ENCODE peak calls at places on chromosomes 12 and 14, in eight cellular contexts. One of them, this sample, is unnamed. For H3K27me3, the result is how much of the 10 kb centered on the place peaks cover.

GRCh38 chr14:67941456-67942018 is 122.0 kb downstream of the RAD51B start:
- DNase-seq in Panc1: no peak
- DNase-seq in ovary: no peak
- DNase-seq in aorta: no peak
- DNase-seq in BE2C: no peak
- DNase-seq in tibial artery: no peak
- DNase-seq in DND-41: no peak
- DNase-seq in IMR-90: peak
- DNase-seq in this sample: no peak

GRCh38 chr14:87483651-87484260 is 509.2 kb downstream of the GALC start:
- DNase-seq in DND-41: no peak
- DNase-seq in ovary: no peak
- DNase-seq in aorta: no peak
- DNase-seq in Panc1: no peak
- DNase-seq in BE2C: no peak
- DNase-seq in IMR-90: peak
- DNase-seq in tibial artery: no peak
- DNase-seq in this sample: no peak

GRCh38 chr14:79260406-79260805 is 950.9 kb downstream of the DIO2 start:
- DNase-seq in DND-41: no peak
- DNase-seq in ovary: no peak
- DNase-seq in IMR-90: no peak
- DNase-seq in BE2C: no peak
- DNase-seq in tibial artery: no peak
- DNase-seq in aorta: no peak
- DNase-seq in Panc1: no peak
- DNase-seq in this sample: no peak

GRCh38 chr12:102093319-102093718 is 26.6 kb downstream of the NUP37 start:
- DNase-seq in BE2C: no peak
- DNase-seq in tibial artery: no peak
- DNase-seq in DND-41: no peak
- DNase-seq in ovary: no peak
- DNase-seq in Panc1: no peak
- DNase-seq in aorta: no peak
- DNase-seq in IMR-90: peak
- DNase-seq in this sample: no peak

GRCh38 chr14:75615200-75615599 is 36.8 kb downstream of the FLVCR2 start:
- DNase-seq in IMR-90: no peak
- DNase-seq in Panc1: no peak
- DNase-seq in aorta: peak
- DNase-seq in BE2C: no peak
- DNase-seq in ovary: no peak
- DNase-seq in DND-41: no peak
- DNase-seq in tibial artery: peak
- DNase-seq in this sample: peak

GRCh38 chr12:72346331-72346944 is 74.3 kb downstream of the TRHDE start:
- DNase-seq in IMR-90: peak
- DNase-seq in DND-41: peak
- DNase-seq in aorta: no peak
- DNase-seq in BE2C: peak
- DNase-seq in tibial artery: peak
- DNase-seq in ovary: peak
- DNase-seq in Panc1: peak
- DNase-seq in this sample: no peak

GRCh38 chr14:100118377-100119011 is 41.0 kb downstream of the DEGS2 start:
- DNase-seq in tibial artery: no peak
- DNase-seq in ovary: no peak
- DNase-seq in aorta: no peak
- DNase-seq in Panc1: no peak
- DNase-seq in IMR-90: peak
- DNase-seq in BE2C: no peak
- DNase-seq in DND-41: no peak
- DNase-seq in this sample: no peak

GRCh38 chr12:59999291-59999690 is 403.5 kb downstream of the SLC16A7 start:
- DNase-seq in tibial artery: no peak
- DNase-seq in Panc1: no peak
- DNase-seq in IMR-90: no peak
- DNase-seq in DND-41: no peak
- DNase-seq in aorta: no peak
- DNase-seq in ovary: no peak
- DNase-seq in BE2C: no peak
- DNase-seq in this sample: no peak

GRCh38 chr14:23829736-23830474 is 123.7 kb upstream of the DHRS4 start:
- DNase-seq in Panc1: peak
- DNase-seq in aorta: peak
- DNase-seq in BE2C: no peak
- DNase-seq in ovary: no peak
- DNase-seq in IMR-90: peak
- DNase-seq in DND-41: no peak
- DNase-seq in tibial artery: no peak
- DNase-seq in this sample: no peak

GRCh38 chr12:123808167-123808566 is 46.1 kb downstream of the DNAH10 start:
- DNase-seq in ovary: no peak
- DNase-seq in DND-41: no peak
- DNase-seq in IMR-90: peak
- DNase-seq in aorta: no peak
- DNase-seq in Panc1: no peak
- DNase-seq in tibial artery: no peak
- DNase-seq in BE2C: peak
- DNase-seq in this sample: no peak

GRCh38 chr12:104957388-104958008 is 592 bp downstream of the SLC41A2 start:
- DNase-seq in Panc1: no peak
- DNase-seq in tibial artery: peak
- DNase-seq in aorta: peak
- DNase-seq in ovary: no peak
- DNase-seq in BE2C: no peak
- DNase-seq in IMR-90: no peak
- DNase-seq in DND-41: no peak
- DNase-seq in this sample: no peak

GRCh38 chr14:34059925-34060746 is 109.3 kb upstream of the EGLN3 start:
- DNase-seq in aorta: peak
- DNase-seq in BE2C: peak
- DNase-seq in DND-41: no peak
- DNase-seq in IMR-90: peak
- DNase-seq in tibial artery: peak
- DNase-seq in ovary: peak
- DNase-seq in Panc1: no peak
- DNase-seq in this sample: peak

GRCh38 chr12:1590083-1590979 is 4.0 kb downstream of the FBXL14 start:
- DNase-seq in BE2C: no peak
- DNase-seq in DND-41: no peak
- DNase-seq in Panc1: no peak
- DNase-seq in IMR-90: peak
- DNase-seq in ovary: peak
- DNase-seq in tibial artery: peak
- DNase-seq in aorta: peak
- DNase-seq in this sample: no peak

GRCh38 chr14:27672047-27672446 is 1074.2 kb upstream of the NOVA1 start:
- DNase-seq in ovary: no peak
- DNase-seq in IMR-90: no peak
- DNase-seq in BE2C: no peak
- DNase-seq in tibial artery: no peak
- DNase-seq in Panc1: no peak
- DNase-seq in DND-41: no peak
- DNase-seq in aorta: no peak
- DNase-seq in this sample: no peak

GRCh38 chr14:79515158-79515557 is 696.1 kb downstream of the DIO2 start:
- DNase-seq in DND-41: no peak
- DNase-seq in ovary: no peak
- DNase-seq in Panc1: no peak
- DNase-seq in aorta: no peak
- DNase-seq in IMR-90: no peak
- DNase-seq in tibial artery: no peak
- DNase-seq in BE2C: no peak
- DNase-seq in this sample: no peak

GRCh38 chr12:45464699-45465098 is 248.8 kb downstream of the ANO6 start:
- DNase-seq in aorta: no peak
- DNase-seq in tibial artery: no peak
- DNase-seq in Panc1: no peak
- DNase-seq in IMR-90: no peak
- DNase-seq in BE2C: peak
- DNase-seq in DND-41: no peak
- DNase-seq in ovary: no peak
- DNase-seq in this sample: no peak

GRCh38 chr14:103280278-103280917 is 53.6 kb upstream of the EIF5 start:
- DNase-seq in ovary: no peak
- DNase-seq in aorta: no peak
- DNase-seq in DND-41: no peak
- DNase-seq in Panc1: no peak
- DNase-seq in IMR-90: no peak
- DNase-seq in tibial artery: no peak
- DNase-seq in BE2C: no peak
- DNase-seq in this sample: no peak

GRCh38 chr12:95259368-95259767 is 41.8 kb downstream of the VEZT start:
- DNase-seq in IMR-90: no peak
- DNase-seq in aorta: no peak
- DNase-seq in Panc1: no peak
- DNase-seq in BE2C: no peak
- DNase-seq in tibial artery: no peak
- DNase-seq in ovary: no peak
- DNase-seq in DND-41: no peak
- DNase-seq in this sample: no peak

GRCh38 chr12:4032906-4033628 is 159.9 kb upstream of the PARP11 start:
- DNase-seq in ovary: no peak
- DNase-seq in DND-41: no peak
- DNase-seq in IMR-90: peak
- DNase-seq in BE2C: no peak
- DNase-seq in tibial artery: peak
- DNase-seq in Panc1: no peak
- DNase-seq in aorta: no peak
- DNase-seq in this sample: no peak

GRCh38 chr12:4036872-4037271 is 163.7 kb upstream of the PARP11 start:
- DNase-seq in IMR-90: no peak
- DNase-seq in ovary: no peak
- DNase-seq in DND-41: no peak
- DNase-seq in BE2C: no peak
- DNase-seq in Panc1: no peak
- DNase-seq in aorta: no peak
- DNase-seq in tibial artery: no peak
- DNase-seq in this sample: no peak

GRCh38 chr12:4037747-4038312 is 164.6 kb upstream of the PARP11 start:
- DNase-seq in aorta: no peak
- DNase-seq in DND-41: peak
- DNase-seq in tibial artery: peak
- DNase-seq in IMR-90: peak
- DNase-seq in ovary: no peak
- DNase-seq in BE2C: no peak
- DNase-seq in Panc1: no peak
- DNase-seq in this sample: no peak

GRCh38 chr12:4031703-4032291 is 158.6 kb upstream of the PARP11 start:
- DNase-seq in IMR-90: peak
- DNase-seq in Panc1: no peak
- DNase-seq in ovary: no peak
- DNase-seq in DND-41: no peak
- DNase-seq in tibial artery: peak
- DNase-seq in aorta: peak
- DNase-seq in BE2C: no peak
- DNase-seq in this sample: peak

DNA sequence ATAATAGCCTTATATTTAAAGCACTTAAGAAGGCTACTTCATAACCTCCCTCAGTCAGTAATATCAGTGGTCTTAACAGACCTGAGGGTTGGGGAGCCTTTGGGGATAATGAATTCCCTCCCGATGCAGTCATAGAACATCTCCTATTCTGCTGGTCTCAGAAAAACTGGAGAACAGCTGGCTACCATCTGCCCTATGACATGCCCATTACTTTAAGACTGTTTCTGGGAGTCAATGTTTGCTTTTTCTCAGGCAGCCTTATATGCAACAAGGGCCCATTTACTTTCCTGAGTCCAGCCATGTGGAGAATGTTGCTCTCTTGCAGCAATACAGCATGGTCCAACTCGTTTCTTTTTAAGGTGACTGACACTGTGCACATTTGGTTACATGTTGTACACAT is 161.7 kb upstream of the PARP11 start:
- DNase-seq in Panc1: no peak
- DNase-seq in BE2C: no peak
- DNase-seq in tibial artery: no peak
- DNase-seq in DND-41: no peak
- DNase-seq in IMR-90: peak
- DNase-seq in aorta: no peak
- DNase-seq in ovary: no peak
- DNase-seq in this sample: no peak
- H3K27me3 ChIP-seq in Panc1: under half
- H3K27me3 ChIP-seq in BE2C: under half
- H3K27me3 ChIP-seq in tibial artery: under half
- H3K27me3 ChIP-seq in DND-41: under half
- H3K27me3 ChIP-seq in IMR-90: under half
- H3K27me3 ChIP-seq in aorta: under half
- H3K27me3 ChIP-seq in ovary: under half
- H3K27me3 ChIP-seq in this sample: under half

DNA sequence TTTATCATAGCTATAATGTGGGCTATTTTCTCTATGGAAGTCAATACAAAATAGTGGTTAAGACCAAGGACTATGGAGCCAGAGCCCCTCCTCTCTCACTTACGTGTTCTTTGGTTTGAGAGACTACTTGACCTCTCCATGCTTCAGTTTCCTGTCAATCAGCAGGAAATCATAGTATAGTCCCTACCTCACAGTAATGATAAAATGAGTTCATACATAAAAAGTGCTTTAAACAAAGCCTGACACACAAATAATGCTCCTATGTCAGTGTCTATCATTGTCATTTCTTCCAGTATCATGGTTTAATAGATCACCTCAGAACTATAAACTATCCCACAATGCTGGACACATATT is 90.4 kb downstream of the MED13L start:
- DNase-seq in Panc1: no peak
- DNase-seq in ovary: no peak
- DNase-seq in tibial artery: no peak
- DNase-seq in BE2C: no peak
- DNase-seq in IMR-90: no peak
- DNase-seq in DND-41: no peak
- DNase-seq in aorta: no peak
- DNase-seq in this sample: no peak
- H3K4me3 ChIP-seq in Panc1: no peak
- H3K4me3 ChIP-seq in ovary: no peak
- H3K4me3 ChIP-seq in tibial artery: no peak
- H3K4me3 ChIP-seq in BE2C: no peak
- H3K4me3 ChIP-seq in IMR-90: no peak
- H3K4me3 ChIP-seq in DND-41: no peak
- H3K4me3 ChIP-seq in aorta: no peak
- H3K4me3 ChIP-seq in this sample: no peak

GRCh38 chr12:53954694-53955035 is at the start of gene HOXC12:
- DNase-seq in IMR-90: no peak
- DNase-seq in aorta: no peak
- DNase-seq in tibial artery: no peak
- DNase-seq in BE2C: no peak
- DNase-seq in Panc1: no peak
- DNase-seq in ovary: no peak
- DNase-seq in DND-41: no peak
- DNase-seq in this sample: no peak
- H3K27me3 ChIP-seq in IMR-90: half or more
- H3K27me3 ChIP-seq in aorta: under half
- H3K27me3 ChIP-seq in tibial artery: half or more
- H3K27me3 ChIP-seq in BE2C: half or more
- H3K27me3 ChIP-seq in Panc1: under half
- H3K27me3 ChIP-seq in ovary: under half
- H3K27me3 ChIP-seq in DND-41: half or more
- H3K27me3 ChIP-seq in this sample: half or more

DNA sequence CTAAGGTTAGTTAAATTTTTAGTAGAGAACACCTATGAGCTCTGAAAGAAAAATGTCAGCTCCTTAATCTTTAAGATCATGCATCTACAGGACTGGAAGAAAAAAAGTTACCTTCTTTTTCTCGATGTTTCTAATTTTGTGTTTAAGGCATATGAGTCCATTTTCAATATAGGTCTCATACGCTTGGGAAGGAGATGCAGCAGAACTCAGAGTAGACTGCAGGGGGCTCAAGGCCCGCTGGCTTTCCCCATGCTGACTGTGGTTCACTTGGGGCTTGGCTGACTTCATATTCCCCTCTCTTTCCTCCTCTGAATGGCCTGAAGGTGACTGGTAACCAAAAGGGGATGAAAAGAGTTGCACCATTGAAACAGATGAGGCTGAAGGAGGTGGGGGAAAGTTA is 1.5 kb downstream of the CAPRIN2 start:
- DNase-seq in aorta: no peak
- DNase-seq in IMR-90: peak
- DNase-seq in tibial artery: no peak
- DNase-seq in ovary: no peak
- DNase-seq in BE2C: peak
- DNase-seq in DND-41: peak
- DNase-seq in Panc1: peak
- DNase-seq in this sample: no peak
- H3K4me3 ChIP-seq in aorta: no peak
- H3K4me3 ChIP-seq in IMR-90: peak
- H3K4me3 ChIP-seq in tibial artery: peak
- H3K4me3 ChIP-seq in ovary: no peak
- H3K4me3 ChIP-seq in BE2C: no peak
- H3K4me3 ChIP-seq in DND-41: peak
- H3K4me3 ChIP-seq in Panc1: peak
- H3K4me3 ChIP-seq in this sample: peak

This sample was measured in spleen.